ENCODE peak calls at places on chromosomes 7 and 10, in four cellular contexts. Z is small intestine; J is CD8-positive, alpha-beta memory T cell; F is right atrium auricular region. O is an unnamed sample.

GRCh38 chr7:149761307-149761706 is 12.1 kb downstream of the ZNF467 start:
- DNase-seq in Z (no peak), J (no peak), F (no peak), O (no peak)

GRCh38 chr10:124701881-124702656 is 42.1 kb downstream of the FAM53B start:
- DNase-seq in Z (no peak), J (no peak), F (no peak), O (no peak)

GRCh38 chr7:110421490-110422241 is 669.3 kb upstream of the LRRN3 start:
- DNase-seq in Z (no peak), J (no peak), F (no peak), O (no peak)

GRCh38 chr10:110651044-110651958 is 7.2 kb downstream of the RBM20 start:
- DNase-seq in Z (no peak), J (no peak), F (no peak), O (peak; percentile 36)

GRCh38 chr7:55477781-55478374 is 94.4 kb downstream of the VOPP1 start:
- DNase-seq in Z (no peak), J (no peak), F (peak; percentile 21), O (no peak)

GRCh38 chr10:117569610-117570395 is 27.3 kb downstream of the EMX2 start:
- DNase-seq in Z (no peak), J (no peak), F (no peak), O (no peak)

GRCh38 chr7:84236398-84236797 is 41.8 kb upstream of the SEMA3A start:
- DNase-seq in Z (no peak), J (no peak), F (no peak), O (no peak)

GRCh38 chr10:8946451-8946850 is 892.0 kb downstream of the GATA3 start:
- DNase-seq in Z (no peak), J (no peak), F (no peak), O (no peak)

GRCh38 chr7:22660293-22660692 is 66.7 kb upstream of the IL6 start:
- DNase-seq in Z (no peak), J (no peak), F (no peak), O (no peak)

GRCh38 chr10:114623661-114624294 is 34.3 kb downstream of the ABLIM1 start:
- DNase-seq in Z (no peak), J (no peak), F (no peak), O (no peak)

GRCh38 chr7:44471850-44472249 is 18.6 kb downstream of the NUDCD3 start:
- DNase-seq in Z (no peak), J (no peak), F (no peak), O (no peak)

GRCh38 chr7:105826143-105826542 is 50.3 kb downstream of the ATXN7L1 start:
- DNase-seq in Z (no peak), J (no peak), F (no peak), O (no peak)

GRCh38 chr10:44997105-44997748 is 3.5 kb upstream of the ZNF22 start:
- DNase-seq in Z (no peak), J (no peak), F (no peak), O (no peak)

GRCh38 chr10:55203319-55203718 is 402.3 kb upstream of the PCDH15 start:
- DNase-seq in Z (no peak), J (no peak), F (no peak), O (no peak)

GRCh38 chr10:119333146-119333792 is 125.9 kb downstream of the GRK5 start:
- DNase-seq in Z (no peak), J (no peak), F (no peak), O (no peak)

GRCh38 chr10:18611168-18611567 is 40.2 kb downstream of the NSUN6 start:
- DNase-seq in Z (no peak), J (no peak), F (no peak), O (no peak)

GRCh38 chr7:99035723-99036530 is 108.0 kb downstream of the SMURF1 start:
- DNase-seq in Z (no peak), J (no peak), F (no peak), O (no peak)

GRCh38 chr10:67602268-67602950 is 93.6 kb downstream of the CTNNA3 start:
- DNase-seq in Z (no peak), J (no peak), F (no peak), O (no peak)

GRCh38 chr7:55472928-55473725 is 99.2 kb downstream of the VOPP1 start:
- DNase-seq in Z (no peak), J (no peak), F (no peak), O (no peak)

GRCh38 chr10:18195060-18195799 is 55.0 kb downstream of the CACNB2 start:
- DNase-seq in Z (no peak), J (no peak), F (no peak), O (no peak)

GRCh38 chr7:51255536-51256243 is 60.9 kb downstream of the COBL start:
- DNase-seq in Z (no peak), J (no peak), F (peak; percentile 40), O (no peak)

GRCh38 chr10:131549116-131549515 is 237.6 kb upstream of the TCERG1L start:
- DNase-seq in Z (no peak), J (no peak), F (peak; percentile 43), O (no peak)

GRCh38 chr10:131698232-131698631 is 202.6 kb upstream of the PPP2R2D start:
- DNase-seq in Z (no peak), J (no peak), F (no peak), O (no peak)

GRCh38 chr7:25710954-25711353 is 441.0 kb upstream of the NFE2L3 start:
- DNase-seq in Z (no peak), J (no peak), F (no peak), O (no peak)

GRCh38 chr7:143043391-143043790 is 8.8 kb upstream of the OR6V1 start:
- DNase-seq in Z (no peak), J (no peak), F (no peak), O (peak; percentile 5)

GRCh38 chr7:143048827-143049226 is 3.3 kb upstream of the OR6V1 start:
- DNase-seq in Z (peak; percentile 86), J (no peak), F (no peak), O (no peak)

GRCh38 chr7:143047327-143047726 is 4.8 kb upstream of the OR6V1 start:
- DNase-seq in Z (no peak), J (no peak), F (no peak), O (no peak)

GRCh38 chr7:143049380-143049779 is 2.8 kb upstream of the OR6V1 start:
- DNase-seq in Z (no peak), J (no peak), F (no peak), O (no peak)

DNA sequence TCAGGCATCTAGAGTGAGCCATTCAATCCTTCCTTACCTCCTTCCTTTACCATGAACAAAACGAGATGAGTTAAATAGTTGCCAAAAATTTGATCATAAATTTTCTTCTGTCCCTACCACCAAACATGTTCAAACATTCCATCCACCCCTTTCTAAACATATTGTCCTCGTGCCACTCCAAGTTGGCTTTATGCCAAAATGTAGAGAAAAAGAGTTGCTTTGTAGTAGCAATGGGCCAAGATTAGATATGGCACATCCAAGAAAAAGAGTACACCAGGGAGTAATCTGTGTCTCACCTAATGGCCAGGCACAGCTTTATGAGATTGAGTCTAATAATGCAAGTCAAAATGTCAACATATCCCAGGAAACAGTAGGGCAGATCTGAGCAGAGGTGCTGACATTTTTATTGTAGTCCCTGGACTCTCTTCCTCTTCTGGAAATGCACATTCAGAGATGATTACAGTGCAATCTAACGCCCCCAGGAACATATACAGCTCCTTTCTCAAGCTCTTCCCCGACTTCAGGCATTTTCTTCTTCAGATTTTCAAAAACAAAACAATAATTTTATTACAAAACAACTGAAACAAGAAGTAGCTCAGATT is 5.7 kb upstream of the OR6V1 start:
- DNase-seq in Z (peak; percentile 26), J (no peak), F (no peak), O (no peak)
- H3K27me3 ChIP-seq in Z (no peaks in the 10 kb centered on the region), J (no peaks in the 10 kb centered on the region), F (no peaks in the 10 kb centered on the region), O (no peaks in the 10 kb centered on the region)

GRCh38 chr7:30367561-30367960 is 83.2 kb downstream of the ZNRF2 start:
- DNase-seq in Z (no peak), J (no peak), F (no peak), O (no peak)
- H3K27me3 ChIP-seq in Z (no peaks in the 10 kb centered on the region), J (no peaks in the 10 kb centered on the region), F (no peaks in the 10 kb centered on the region), O (no peaks in the 10 kb centered on the region)

GRCh38 chr10:71644307-71645180 is 75.0 kb downstream of the C10orf105 start:
- DNase-seq in Z (no peak), J (no peak), F (no peak), O (peak; percentile 35)

GRCh38 chr10:71641449-71641848 is 78.1 kb downstream of the C10orf105 start:
- DNase-seq in Z (no peak), J (no peak), F (no peak), O (no peak)

GRCh38 chr10:71641986-71642385 is 77.6 kb downstream of the C10orf105 start:
- DNase-seq in Z (no peak), J (no peak), F (no peak), O (no peak)

GRCh38 chr10:71646051-71646450 is 73.5 kb downstream of the C10orf105 start:
- DNase-seq in Z (no peak), J (no peak), F (no peak), O (no peak)

DNA sequence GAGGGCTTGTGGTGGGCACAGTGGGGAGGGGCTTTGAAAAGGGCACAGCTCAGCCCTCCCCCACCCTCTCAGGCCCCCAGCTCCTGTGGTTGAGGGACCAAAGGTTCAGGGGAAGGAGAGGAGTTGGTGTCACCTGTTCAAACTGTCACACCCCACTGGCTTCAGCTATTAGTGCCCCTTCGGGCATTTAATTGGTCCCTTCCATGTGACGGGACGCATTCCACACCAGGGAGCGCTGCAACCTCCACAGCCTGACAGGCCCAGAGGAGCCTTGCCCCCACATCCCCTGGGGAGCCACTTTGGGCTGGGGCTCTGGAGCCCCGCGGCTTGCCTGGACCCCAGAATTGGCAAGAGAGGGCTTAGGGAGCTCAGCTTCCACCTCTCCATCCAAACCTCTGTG is 75.7 kb downstream of the C10orf105 start:
- DNase-seq in Z (peak; percentile 46), J (no peak), F (no peak), O (peak; percentile 35)
- H3K27me3 ChIP-seq in Z (no peaks in the 10 kb centered on the region), J (no peaks in the 10 kb centered on the region), F (no peaks in the 10 kb centered on the region), O (no peaks in the 10 kb centered on the region)

GRCh38 chr10:90222939-90223338 is 521.5 kb downstream of the KIF20B start:
- DNase-seq in Z (no peak), J (no peak), F (no peak), O (no peak)
- H3K27me3 ChIP-seq in Z (no peaks in the 10 kb centered on the region), J (no peaks in the 10 kb centered on the region), F (no peaks in the 10 kb centered on the region), O (no peaks in the 10 kb centered on the region)

DNA sequence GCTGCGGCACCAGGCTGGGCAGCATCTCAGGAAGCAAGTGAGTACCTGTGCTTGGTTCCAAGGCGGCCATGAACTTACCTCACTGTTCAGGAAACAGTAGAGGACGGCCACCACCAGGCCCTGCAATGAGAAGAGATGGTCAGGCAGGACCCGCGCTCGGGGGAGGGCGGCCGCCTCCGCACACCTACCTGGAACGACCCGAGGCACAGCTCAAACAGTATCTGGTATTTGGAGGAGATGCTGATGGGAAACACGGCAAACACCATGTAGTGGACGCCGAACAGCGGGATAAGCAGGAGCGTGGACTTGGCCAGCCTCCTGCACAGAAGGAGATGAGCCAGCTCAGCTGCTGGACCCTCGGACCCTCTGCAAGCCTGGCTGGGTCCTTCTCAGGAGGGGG is 112.9 kb downstream of the VIPR2 start:
- DNase-seq in Z (no peak), J (no peak), F (no peak), O (no peak)
- H3K27me3 ChIP-seq in Z (no peaks in the 10 kb centered on the region), J (no peaks in the 10 kb centered on the region), F (no peaks in the 10 kb centered on the region), O (no peaks in the 10 kb centered on the region)

O was measured in GM06990.